ENCODE peak calls at places on chromosomes 7 and 10, in seven cellular contexts. L is IMR-90, M is GM23338, Q is adipocyte, U is aorta, S is heart left ventricle, H is prostate gland. F is an unnamed sample.

GRCh38 chr10:97647556-97647955 is 7.1 kb downstream of the PI4K2A start:
- DNase-seq in S (no peak), H (no peak), L (peak; percentile 57), M (no peak), Q (peak; percentile 50), U (no peak), F (no peak)

GRCh38 chr10:77800738-77801266 is 125.8 kb downstream of the DLG5 start:
- DNase-seq in U (peak; percentile 32), Q (no peak), L (peak; percentile 34), M (no peak), S (no peak), H (no peak), F (no peak)

GRCh38 chr10:97810476-97810875 is 38.7 kb upstream of the SFRP5 start:
- DNase-seq in Q (no peak), L (peak; percentile 12), U (no peak), M (no peak), H (no peak), S (no peak), F (no peak)

GRCh38 chr7:2612445-2613112 is 19.2 kb upstream of the TTYH3 start:
- DNase-seq in H (no peak), L (no peak), M (peak; percentile 90), Q (no peak), S (no peak), U (peak; percentile 72), F (peak; percentile 63)

GRCh38 chr10:77179015-77179695 is 458.5 kb downstream of the KCNMA1 start:
- DNase-seq in U (peak; percentile 79), Q (peak; percentile 88), S (no peak), M (peak; percentile 56), H (peak; percentile 51), L (peak; percentile 94), F (no peak)

GRCh38 chr10:69914373-69915268 is 112.9 kb downstream of the COL13A1 start:
- DNase-seq in Q (peak; percentile 88), S (peak; percentile 69), M (peak; percentile 87), H (peak; percentile 75), L (peak; percentile 65), U (peak; percentile 91), F (peak; percentile 81)

GRCh38 chr7:157499121-157499834 is 162.5 kb downstream of the DNAJB6 start:
- DNase-seq in M (no peak), Q (no peak), L (no peak), S (peak; percentile 8), U (peak; percentile 69), H (no peak), F (no peak)

GRCh38 chr7:92813390-92814024 is 22.9 kb downstream of the CDK6 start:
- DNase-seq in Q (no peak), S (no peak), U (no peak), H (no peak), L (peak; percentile 57), M (no peak), F (no peak)

GRCh38 chr7:149289262-149289661 is 27.3 kb downstream of the ZNF783 start:
- DNase-seq in Q (no peak), M (no peak), L (no peak), U (peak; percentile 22), S (no peak), H (no peak), F (no peak)

GRCh38 chr7:19114591-19114855 is 2.9 kb downstream of the TWIST1 start:
- DNase-seq in Q (peak; percentile 62), H (no peak), M (no peak), S (no peak), U (no peak), L (peak; percentile 66), F (no peak)

GRCh38 chr7:98284335-98285036 is 3.0 kb downstream of the BRI3 start:
- DNase-seq in L (peak; percentile 42), S (peak; percentile 81), M (no peak), U (peak; percentile 93), Q (peak; percentile 77), H (peak; percentile 77), F (peak; percentile 86)

GRCh38 chr7:107180378-107180777 is 11.6 kb downstream of the HBP1 start:
- DNase-seq in S (no peak), H (no peak), L (peak; percentile 88), Q (peak; percentile 86), U (no peak), M (no peak), F (peak; percentile 50)

GRCh38 chr10:93680414-93681047 is 21.9 kb downstream of the FRA10AC1 start:
- DNase-seq in Q (peak; percentile 78), S (no peak), M (peak; percentile 27), H (no peak), L (peak; percentile 37), U (no peak), F (no peak)

GRCh38 chr7:144738708-144739314 is 97.0 kb downstream of the TPK1 start:
- DNase-seq in S (no peak), U (no peak), Q (peak; percentile 54), M (peak; percentile 45), H (peak; percentile 6), L (no peak), F (no peak)

GRCh38 chr10:24777191-24777590 is 53.5 kb upstream of the ARHGAP21 start:
- DNase-seq in U (no peak), S (no peak), Q (peak; percentile 50), L (no peak), H (no peak), M (no peak), F (no peak)

DNA sequence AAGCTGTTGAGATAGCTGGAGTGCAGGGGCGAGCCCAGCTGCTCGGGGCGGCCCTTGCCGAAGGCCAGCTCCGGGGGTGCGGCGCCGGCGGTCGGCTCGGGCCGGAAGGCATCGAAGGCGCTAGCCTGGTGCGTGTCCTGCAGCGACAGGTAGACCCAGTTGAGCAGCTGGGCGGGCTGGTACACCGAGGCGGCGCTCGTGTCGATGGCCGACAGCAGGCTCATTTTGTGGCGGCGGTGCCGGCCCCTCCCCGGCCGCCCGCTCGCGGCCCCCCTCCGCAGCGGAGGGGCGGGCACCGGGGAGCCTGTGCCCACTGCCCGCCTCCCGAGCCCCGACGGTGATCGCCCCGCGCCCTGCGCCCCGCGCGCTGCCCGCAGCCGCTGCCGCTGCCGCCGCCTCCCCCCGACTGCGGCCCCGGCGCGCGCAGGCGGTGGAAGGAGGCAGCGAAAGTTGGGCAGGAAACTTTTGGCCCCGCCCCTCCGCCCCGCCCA is at the start of gene ZCCHC24:
- DNase-seq in Q (no peak), L (no peak), S (no peak), M (peak; percentile 69), H (no peak), U (peak; percentile 86), F (no peak)
- H3K4me1 ChIP-seq in Q (peaks cover 35% of the 10 kb centered on the region), L (peaks cover 32% of the 10 kb centered on the region), S (peaks cover 15% of the 10 kb centered on the region), M (peaks cover 23% of the 10 kb centered on the region), H (peaks cover 3% of the 10 kb centered on the region), U (no peaks in the 10 kb centered on the region), F (peaks cover 16% of the 10 kb centered on the region)

GRCh38 chr10:124724279-124725027 is 19.7 kb downstream of the FAM53B start:
- DNase-seq in U (peak; percentile 68), L (no peak), H (no peak), Q (no peak), S (no peak), M (no peak), F (no peak)

GRCh38 chr10:124722812-124723783 is 21.1 kb downstream of the FAM53B start:
- DNase-seq in H (no peak), M (no peak), L (no peak), Q (no peak), U (peak; percentile 76), S (no peak), F (no peak)

GRCh38 chr10:124725171-124725631 is 19.0 kb downstream of the FAM53B start:
- DNase-seq in U (peak; percentile 34), Q (no peak), S (no peak), H (no peak), L (no peak), M (no peak), F (peak; percentile 30)

GRCh38 chr10:124725791-124726190 is 18.4 kb downstream of the FAM53B start:
- DNase-seq in S (no peak), U (peak; percentile 13), Q (no peak), H (no peak), M (no peak), L (no peak), F (no peak)

GRCh38 chr10:124723826-124724225 is 20.4 kb downstream of the FAM53B start:
- DNase-seq in U (no peak), M (no peak), S (no peak), L (no peak), H (no peak), Q (no peak), F (peak; percentile 30)
- H3K4me1 ChIP-seq in U (no peaks in the 10 kb centered on the region), M (peaks cover 7% of the 10 kb centered on the region), S (peaks cover 88% of the 10 kb centered on the region), L (peaks cover 5% of the 10 kb centered on the region), H (peaks cover 30% of the 10 kb centered on the region), Q (peaks cover 52% of the 10 kb centered on the region), F (peaks cover 84% of the 10 kb centered on the region)

DNA sequence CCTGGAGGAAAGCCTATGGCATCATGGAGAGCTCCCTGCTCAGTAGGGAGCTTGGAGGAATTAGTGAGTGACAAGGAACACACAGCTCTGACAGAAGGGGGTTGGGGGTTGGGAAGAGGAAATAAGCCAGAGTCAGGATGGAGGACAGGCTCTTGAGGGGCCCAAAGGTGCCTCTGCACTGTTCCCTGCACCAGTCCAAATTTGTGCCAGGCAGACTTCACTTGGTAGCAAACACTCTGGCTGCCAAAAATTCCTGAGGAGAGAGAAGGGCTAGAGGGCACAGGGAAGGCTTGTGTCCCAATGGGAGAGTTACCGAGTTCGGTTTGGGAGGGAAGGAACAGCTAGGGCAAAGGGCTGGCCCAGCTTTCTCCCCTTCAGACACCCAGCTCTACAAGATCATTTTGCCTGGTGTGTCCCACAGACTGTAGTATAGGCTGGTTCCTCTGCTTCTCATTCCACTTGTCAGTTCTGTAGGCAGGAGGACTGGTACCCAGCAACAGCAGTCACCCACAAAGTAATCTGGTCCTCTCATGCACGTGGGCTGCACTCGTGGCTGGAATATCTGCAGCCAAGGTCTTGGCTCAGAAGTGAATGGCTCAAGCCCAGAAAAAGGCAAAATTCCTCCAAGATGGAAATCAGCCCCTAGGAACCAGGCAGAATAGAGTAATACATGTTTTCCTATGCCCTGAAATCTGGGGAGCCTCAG is 8.0 kb upstream of the KCNIP2 start:
- DNase-seq in M (no peak), Q (no peak), U (no peak), H (no peak), L (peak; percentile 41), S (no peak), F (no peak)
- H3K4me1 ChIP-seq in M (no peaks in the 10 kb centered on the region), Q (peaks cover 53% of the 10 kb centered on the region), U (no peaks in the 10 kb centered on the region), H (no peaks in the 10 kb centered on the region), L (peaks cover 6% of the 10 kb centered on the region), S (peaks cover 8% of the 10 kb centered on the region), F (no peaks in the 10 kb centered on the region)

DNA sequence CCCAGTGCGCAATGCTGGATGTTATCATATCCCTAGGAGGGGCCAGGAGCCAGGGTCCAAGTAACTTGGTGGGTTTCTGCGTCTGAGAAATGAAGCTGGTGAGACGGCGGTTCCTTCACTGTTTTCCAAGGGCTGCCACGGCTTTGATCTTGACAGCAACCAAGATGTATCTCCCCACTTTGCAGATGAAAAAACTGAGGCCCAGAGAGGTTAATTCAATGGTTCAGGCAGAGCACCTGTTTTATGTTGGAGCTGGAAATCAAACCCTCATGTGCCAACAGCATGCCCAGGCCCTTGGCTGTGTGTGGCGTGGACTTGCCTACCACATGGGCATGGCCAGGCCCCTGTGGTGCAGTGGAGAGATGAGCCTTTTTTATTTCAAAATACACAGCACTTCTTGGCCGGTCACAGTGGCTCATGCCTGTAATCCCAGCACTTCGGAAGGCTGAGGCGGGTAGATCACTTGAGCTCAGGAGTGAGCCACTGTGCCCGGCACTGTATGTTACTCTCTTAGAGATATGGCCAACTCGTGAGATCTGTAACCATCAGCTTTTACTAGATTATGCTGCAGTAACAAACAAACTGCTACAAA is 225.2 kb upstream of the SH2B2 start:
- DNase-seq in U (peak; percentile 59), H (no peak), L (no peak), S (no peak), Q (no peak), M (no peak), F (no peak)
- H3K4me1 ChIP-seq in U (no peaks in the 10 kb centered on the region), H (no peaks in the 10 kb centered on the region), L (peaks cover 9% of the 10 kb centered on the region), S (peaks cover 19% of the 10 kb centered on the region), Q (no peaks in the 10 kb centered on the region), M (peaks cover 7% of the 10 kb centered on the region), F (peaks cover 11% of the 10 kb centered on the region)

F was measured in mucosa of descending colon.